ENCODE peak calls at places on chromosomes 4 and X, in four cellular contexts. T is K562, C is GM12878, V is HepG2. M is an unnamed sample.

GRCh38 chr4:96736352-96736889 is 896.5 kb downstream of the PDHA2 start:
- DNase-seq in T (no peak), C (no peak), V (no peak), M (peak; percentile 5)

GRCh38 chrX:134636859-134637258 is 21.4 kb downstream of the PLAC1 start:
- DNase-seq in T (no peak), C (no peak), V (no peak), M (no peak)

GRCh38 chr4:89681219-89681618 is 155.7 kb downstream of the SNCA start:
- DNase-seq in T (no peak), C (no peak), V (peak; percentile 82), M (no peak)

GRCh38 chrX:40099046-40099968 is 1.5 kb upstream of the BCOR start:
- DNase-seq in T (peak; percentile 33), C (peak; percentile 66), V (no peak), M (no peak)

GRCh38 chr4:16750216-16750615 is 148.2 kb downstream of the LDB2 start:
- DNase-seq in T (no peak), C (no peak), V (no peak), M (no peak)

GRCh38 chr4:76035799-76036389 is at the start of gene CXCL11:
- DNase-seq in T (no peak), C (no peak), V (no peak), M (no peak)

GRCh38 chrX:134732676-134733075 is 74.4 kb upstream of the PLAC1 start:
- DNase-seq in T (no peak), C (no peak), V (no peak), M (no peak)

GRCh38 chr4:158796370-158797140 is 27.7 kb downstream of the FNIP2 start:
- DNase-seq in T (no peak), C (no peak), V (no peak), M (no peak)

GRCh38 chr4:42399393-42399792 is 2.1 kb downstream of the SHISA3 start:
- DNase-seq in T (no peak), C (no peak), V (no peak), M (no peak)

GRCh38 chrX:16628954-16629595 is 20.9 kb upstream of the S100G start:
- DNase-seq in T (peak; percentile 57), C (no peak), V (no peak), M (no peak)

GRCh38 chr4:93285346-93285745 is 543.2 kb upstream of the ATOH1 start:
- DNase-seq in T (no peak), C (no peak), V (no peak), M (no peak)

GRCh38 chr4:146522862-146523205 is 1.1 kb upstream of the SLC10A7 start:
- DNase-seq in T (no peak), C (no peak), V (peak; percentile 8), M (peak; percentile 18)

GRCh38 chr4:107740381-107740780 is 20.3 kb upstream of the PAPSS1 start:
- DNase-seq in T (no peak), C (no peak), V (no peak), M (no peak)

GRCh38 chr4:38020386-38020785 is 60.2 kb downstream of the PTTG2 start:
- DNase-seq in T (no peak), C (no peak), V (no peak), M (no peak)

GRCh38 chrX:87528487-87528886 is 10.9 kb downstream of the KLHL4 start:
- DNase-seq in T (no peak), C (no peak), V (no peak), M (no peak)

GRCh38 chrX:124216396-124217124 is 115.9 kb upstream of the TEX13D start:
- DNase-seq in T (no peak), C (no peak), V (no peak), M (no peak)

GRCh38 chr4:110634320-110635154 is 11.7 kb upstream of the PITX2 start:
- DNase-seq in T (no peak), C (no peak), V (no peak), M (no peak)

GRCh38 chr4:84634961-84635360 is 52.0 kb downstream of the CDS1 start:
- DNase-seq in T (no peak), C (no peak), V (no peak), M (no peak)

GRCh38 chr4:84644087-84644486 is 61.2 kb downstream of the CDS1 start:
- DNase-seq in T (no peak), C (no peak), V (no peak), M (no peak)

GRCh38 chr4:84638092-84638491 is 55.2 kb downstream of the CDS1 start:
- DNase-seq in T (no peak), C (no peak), V (peak; percentile 44), M (no peak)

GRCh38 chr4:84639143-84639542 is 56.2 kb downstream of the CDS1 start:
- DNase-seq in T (no peak), C (no peak), V (no peak), M (no peak)
- TF ChIP-seq FOXK2 in T (no peak), C (no peak), V (no peak), M (no peak)

GRCh38 chr4:21879187-21879586 is 69.4 kb downstream of the KCNIP4 start:
- DNase-seq in T (no peak), C (no peak), V (peak; percentile 5), M (peak; percentile 3)
- TF ChIP-seq FOXK2 in T (no peak), C (no peak), V (no peak), M (no peak)

DNA sequence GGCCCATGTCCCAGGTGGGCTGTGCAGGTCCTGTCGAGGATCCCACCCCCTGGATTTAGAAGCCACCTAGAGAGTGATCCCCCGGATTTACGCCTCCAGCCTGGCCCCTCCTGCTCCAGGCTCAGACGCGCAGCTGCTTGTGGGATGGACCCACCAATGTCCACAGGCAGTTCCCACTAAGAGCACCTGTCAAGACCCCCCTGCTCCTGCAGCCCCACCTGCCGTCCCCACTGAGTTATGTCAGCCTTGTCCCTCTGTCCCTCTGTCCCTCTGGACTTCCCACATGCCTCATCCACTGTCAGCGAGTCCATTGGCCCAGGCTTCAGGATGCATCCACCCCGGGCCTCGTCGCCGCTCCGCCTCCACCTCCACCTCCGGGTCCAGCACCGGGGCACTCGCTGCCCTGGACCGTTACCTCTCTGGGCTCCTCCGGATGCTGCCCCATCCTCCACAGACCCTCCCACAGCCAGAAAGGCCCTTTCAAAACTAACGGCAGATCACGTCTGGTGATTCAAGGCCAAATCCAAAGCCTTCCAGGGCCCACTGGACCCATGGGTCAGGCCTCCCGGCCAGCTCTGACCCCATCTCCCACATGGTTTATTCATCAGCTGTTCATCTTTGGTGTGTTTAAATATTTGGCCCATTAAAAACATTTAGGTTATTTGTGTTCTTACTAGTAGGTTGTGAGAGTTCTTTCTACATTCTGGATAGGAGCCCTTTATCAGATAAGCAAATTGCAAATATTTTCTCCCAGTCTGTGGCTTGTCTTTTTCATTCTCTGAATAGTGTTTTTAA is 28.3 kb downstream of the HTRA3 start:
- DNase-seq in T (no peak), C (no peak), V (no peak), M (no peak)
- TF ChIP-seq FOXK2 in T (no peak), C (no peak), V (no peak), M (no peak)

GRCh38 chrX:69067841-69068240 is 97.4 kb downstream of the PJA1 start:
- DNase-seq in T (no peak), C (no peak), V (no peak), M (no peak)

GRCh38 chrX:69066021-69066757 is 99.1 kb downstream of the PJA1 start:
- DNase-seq in T (no peak), C (no peak), V (no peak), M (no peak)

GRCh38 chrX:69066966-69067525 is 98.2 kb downstream of the PJA1 start:
- DNase-seq in T (no peak), C (no peak), V (no peak), M (no peak)

GRCh38 chrX:69063486-69063885 is 101.8 kb downstream of the PJA1 start:
- DNase-seq in T (no peak), C (no peak), V (no peak), M (no peak)

GRCh38 chrX:69065451-69065850 is 99.8 kb downstream of the PJA1 start:
- DNase-seq in T (no peak), C (no peak), V (no peak), M (no peak)
- TF ChIP-seq FOXK2 in T (no peak), C (no peak), V (no peak), M (no peak)

DNA sequence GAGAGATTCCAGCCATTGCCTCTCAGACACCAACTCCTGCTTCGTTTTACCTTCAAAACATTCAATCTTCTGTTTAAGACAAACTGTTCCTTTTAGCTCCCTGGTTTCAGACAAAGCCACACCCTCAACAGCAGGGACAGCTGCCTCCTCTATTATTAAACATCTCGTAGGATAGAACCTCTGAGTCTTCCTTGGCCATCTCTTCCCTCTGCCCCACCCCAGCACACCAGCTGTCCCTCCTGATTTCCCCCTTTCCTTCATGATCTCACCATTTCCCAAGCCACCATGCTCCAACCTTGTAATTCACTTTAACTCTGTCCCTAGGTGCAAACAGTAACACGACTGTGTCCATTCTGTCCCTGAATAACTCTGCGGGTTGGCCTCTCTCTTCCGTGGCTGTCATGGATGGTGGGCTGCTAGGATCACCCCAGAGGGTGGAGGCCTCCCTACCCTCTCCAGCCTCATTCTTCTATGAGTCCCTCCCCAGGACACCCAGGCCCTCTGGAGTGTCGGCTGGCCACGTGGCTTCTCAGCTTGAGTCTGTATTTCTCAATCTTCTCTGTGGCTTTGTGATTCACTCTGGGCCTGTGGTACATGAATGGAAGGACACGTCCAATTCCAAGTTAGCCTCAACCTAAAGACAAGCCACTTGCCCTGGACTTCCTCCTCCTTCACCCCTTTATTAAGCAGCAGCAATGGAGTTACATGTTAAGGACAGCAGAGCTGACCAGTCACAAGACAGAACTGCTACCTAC is 349.9 kb downstream of the FBXW7 start:
- DNase-seq in T (no peak), C (no peak), V (no peak), M (no peak)
- TF ChIP-seq FOXK2 in T (no peak), C (no peak), V (no peak), M (no peak)

DNA sequence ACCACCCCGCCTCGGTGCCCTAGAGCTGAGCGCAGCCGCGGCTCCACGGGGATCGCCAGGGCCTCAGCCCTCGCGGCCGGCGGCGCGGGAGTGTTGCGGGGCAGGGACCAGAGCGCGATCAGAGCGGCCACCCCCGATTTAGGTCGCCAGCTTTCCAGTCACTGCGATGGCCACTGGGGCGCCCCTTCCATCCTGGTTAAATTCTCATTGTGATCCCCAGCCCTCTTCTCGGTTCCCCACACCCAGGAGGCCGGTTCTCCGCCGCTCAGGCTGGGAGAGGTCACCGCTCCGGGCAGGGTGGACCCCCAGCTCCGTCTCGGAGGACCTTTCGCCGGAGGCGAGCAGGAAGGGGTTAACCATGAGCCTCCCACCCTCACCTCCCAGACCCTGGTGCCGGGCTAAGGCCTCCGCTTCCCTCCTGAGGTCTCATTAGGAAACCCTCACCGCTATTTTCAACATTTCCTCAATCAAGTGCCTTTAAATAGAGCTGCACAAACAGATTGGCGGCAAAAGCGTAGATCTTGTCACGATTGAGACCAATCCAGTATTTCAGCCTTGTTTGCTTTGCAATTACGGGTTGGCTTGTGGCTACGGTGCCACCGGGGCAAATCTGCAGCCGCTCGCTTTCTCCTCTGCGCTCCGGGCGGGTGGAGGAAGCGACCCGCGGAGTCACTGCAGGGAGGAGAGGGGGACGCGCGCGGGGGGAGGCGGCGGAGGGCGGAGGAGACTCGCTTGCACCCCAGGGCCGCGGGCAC is 8.3 kb upstream of the HAND2 start:
- DNase-seq in T (no peak), C (no peak), V (no peak), M (peak; percentile 39)
- TF ChIP-seq FOXK2 in T (no peak), C (no peak), V (no peak), M (no peak)

DNA sequence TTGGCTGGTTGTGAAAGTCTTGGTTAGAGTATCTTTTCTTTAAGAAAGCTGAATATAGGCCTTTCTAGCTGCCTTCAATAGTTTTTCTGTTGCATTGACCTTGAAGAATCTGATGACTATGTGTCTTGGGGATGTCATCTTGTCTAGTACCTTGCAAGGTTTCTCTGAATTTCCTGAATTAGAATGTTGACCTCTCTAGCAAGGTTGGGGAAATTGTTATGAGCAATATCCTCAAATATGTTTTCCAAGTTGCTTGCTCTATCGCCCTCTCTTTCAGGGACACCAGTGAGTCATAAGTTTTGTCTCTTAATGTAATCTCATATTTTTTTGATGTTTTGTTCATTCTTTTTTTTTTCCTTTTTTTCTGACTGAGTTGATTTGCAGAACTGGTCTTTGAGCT is 194.7 kb downstream of the RAB28 start:
- DNase-seq in T (no peak), C (no peak), V (no peak), M (no peak)
- TF ChIP-seq FOXK2 in T (no peak), C (no peak), V (no peak), M (no peak)

M was measured in HEK293T.